ENCODE peak calls at places on chromosomes 16 and 17, in four cellular contexts. R is cardiac muscle cell, Y is natural killer cell, K is brain microvascular endothelial cell. N is an unnamed sample.
A peak's percentile ranks its signal among the peaks of the same experiment; 100 is the strongest.

GRCh38 chr17:65409381-65409780 is 152.1 kb downstream of the AXIN2 start:
- DNase-seq in R (no peak), Y (no peak), K (no peak), N (no peak)

GRCh38 chr17:2996208-2996855 is 67.1 kb downstream of the OR1D5 start:
- DNase-seq in R (peak; percentile 33), Y (peak; percentile 14), K (no peak), N (no peak)

GRCh38 chr17:29369831-29370735 is 20.1 kb upstream of the TAOK1 start:
- DNase-seq in R (peak; percentile 87), Y (peak; percentile 17), K (peak; percentile 82), N (peak; percentile 63)

GRCh38 chr16:31110106-31111034 is 2.2 kb downstream of the BCKDK start:
- DNase-seq in R (no peak), Y (no peak), K (no peak), N (no peak)

GRCh38 chr17:45292696-45293412 is 24.0 kb downstream of the MAP3K14 start:
- DNase-seq in R (no peak), Y (no peak), K (no peak), N (no peak)

GRCh38 chr17:48047113-48047740 is 932 bp upstream of the NFE2L1 start:
- DNase-seq in R (no peak), Y (no peak), K (no peak), N (no peak)

GRCh38 chr16:9966569-9967157 is 215.6 kb downstream of the GRIN2A start:
- DNase-seq in R (no peak), Y (no peak), K (peak; percentile 34), N (no peak)

GRCh38 chr16:87538594-87538993 is 45.8 kb upstream of the ZCCHC14 start:
- DNase-seq in R (peak; percentile 26), Y (no peak), K (peak; percentile 57), N (no peak)

GRCh38 chr16:50974438-50975036 is 176.5 kb downstream of the SALL1 start:
- DNase-seq in R (no peak), Y (no peak), K (no peak), N (no peak)

GRCh38 chr17:45086346-45086745 is 25.2 kb downstream of the NMT1 start:
- DNase-seq in R (no peak), Y (no peak), K (no peak), N (no peak)

GRCh38 chr16:83533193-83533592 is 274.6 kb upstream of the HSBP1 start:
- DNase-seq in R (no peak), Y (no peak), K (peak; percentile 45), N (no peak)

GRCh38 chr17:1000597-1001490 is 3.9 kb downstream of the TIMM22 start:
- DNase-seq in R (peak; percentile 82), Y (no peak), K (peak; percentile 49), N (no peak)

DNA sequence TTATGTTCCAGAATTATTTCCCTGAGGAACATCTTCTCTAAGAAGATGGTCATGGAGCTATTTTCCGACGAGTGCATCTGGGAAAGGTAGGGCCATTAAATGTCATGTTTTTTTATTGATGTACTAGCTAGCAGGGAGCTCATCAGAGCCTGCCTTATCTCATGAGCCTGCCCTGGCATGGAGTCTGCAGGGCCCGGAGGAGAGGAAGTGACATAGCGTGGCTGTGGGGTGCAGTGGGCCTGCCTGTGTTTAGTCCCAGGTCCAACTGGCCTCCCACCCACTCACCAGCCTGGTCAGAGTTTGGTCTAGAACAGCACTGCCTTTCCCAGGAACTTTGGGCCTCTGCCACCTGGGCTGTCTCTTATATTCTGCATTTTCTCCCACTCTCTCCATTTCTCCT is 389.8 kb downstream of the SNX29 start:
- DNase-seq in R (no peak), Y (no peak), K (no peak), N (no peak)
- TF ChIP-seq CTCF in R (no peak), Y (no peak), K (no peak), N (no peak)

DNA sequence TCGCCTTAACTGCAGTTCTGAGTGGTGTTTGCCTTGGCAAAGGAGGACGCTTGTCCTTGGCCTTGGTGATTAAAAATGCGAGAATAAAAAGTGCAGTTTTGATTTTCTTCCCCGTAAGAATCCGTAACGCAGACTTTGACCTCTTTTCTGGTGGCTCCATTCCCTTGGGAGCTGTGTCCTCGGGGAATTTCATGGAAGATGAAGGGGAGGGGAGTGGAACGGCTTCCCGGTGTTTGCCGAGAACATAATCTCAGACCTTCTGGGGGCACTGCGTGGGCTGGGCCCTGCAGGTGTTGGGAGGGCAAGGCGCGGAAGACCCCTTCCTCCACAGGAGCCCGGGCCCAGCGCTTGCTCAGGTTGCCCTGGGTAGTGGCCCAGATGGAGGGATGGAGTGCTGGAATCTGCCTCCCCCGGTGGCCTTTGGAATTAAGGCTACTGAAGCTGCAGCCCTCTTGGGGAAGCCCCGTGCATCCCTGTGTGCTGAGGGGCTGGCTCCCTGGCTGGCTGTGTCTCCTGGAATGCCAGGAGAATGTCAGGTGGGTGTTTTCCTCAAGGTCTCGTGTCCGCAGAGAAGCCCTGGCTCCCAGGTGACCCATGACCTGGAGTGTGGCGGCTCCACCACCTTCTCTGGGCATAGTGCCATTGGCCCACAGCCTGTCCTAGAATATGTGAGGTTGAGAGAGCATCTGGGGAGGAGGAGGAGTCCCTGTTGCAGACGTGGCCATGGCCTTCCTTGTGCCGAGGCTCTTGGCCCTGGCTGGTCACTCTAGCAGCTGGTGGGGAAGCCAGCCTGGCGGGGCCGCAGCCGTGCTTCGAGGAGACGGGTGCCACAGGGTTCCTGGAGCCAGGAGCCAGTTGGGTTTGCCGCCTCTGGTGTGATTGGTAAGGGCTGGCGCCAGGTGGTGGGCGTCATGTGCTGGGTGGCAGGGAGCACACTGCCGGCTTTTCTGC is 3.1 kb downstream of the BAIAP2 start:
- DNase-seq in R (no peak), Y (no peak), K (no peak), N (no peak)
- TF ChIP-seq CTCF in R (no peak), Y (no peak), K (peak; percentile 3), N (no peak)

DNA sequence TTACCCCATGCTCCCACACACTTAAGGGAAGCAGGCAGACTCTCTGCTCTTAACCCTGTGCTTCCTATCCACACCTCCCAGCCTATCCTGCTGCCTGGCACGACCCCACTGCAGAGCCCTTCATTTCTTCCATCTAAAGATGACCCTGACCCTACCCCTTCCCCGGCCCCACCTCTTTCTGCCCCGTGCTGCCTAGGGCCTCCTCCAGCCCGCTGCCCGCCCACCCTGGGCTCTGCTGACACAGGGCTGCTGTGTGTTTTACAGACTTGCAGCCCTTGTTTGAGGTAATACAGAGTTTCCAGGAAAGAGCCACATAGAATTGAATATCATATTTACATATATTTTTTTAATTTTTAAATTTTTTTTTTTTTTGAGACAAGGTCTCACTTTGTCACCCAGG is 42.0 kb downstream of the MEOX1 start:
- DNase-seq in R (no peak), Y (no peak), K (no peak), N (no peak)
- TF ChIP-seq CTCF in R (no peak), Y (no peak), K (no peak), N (no peak)

DNA sequence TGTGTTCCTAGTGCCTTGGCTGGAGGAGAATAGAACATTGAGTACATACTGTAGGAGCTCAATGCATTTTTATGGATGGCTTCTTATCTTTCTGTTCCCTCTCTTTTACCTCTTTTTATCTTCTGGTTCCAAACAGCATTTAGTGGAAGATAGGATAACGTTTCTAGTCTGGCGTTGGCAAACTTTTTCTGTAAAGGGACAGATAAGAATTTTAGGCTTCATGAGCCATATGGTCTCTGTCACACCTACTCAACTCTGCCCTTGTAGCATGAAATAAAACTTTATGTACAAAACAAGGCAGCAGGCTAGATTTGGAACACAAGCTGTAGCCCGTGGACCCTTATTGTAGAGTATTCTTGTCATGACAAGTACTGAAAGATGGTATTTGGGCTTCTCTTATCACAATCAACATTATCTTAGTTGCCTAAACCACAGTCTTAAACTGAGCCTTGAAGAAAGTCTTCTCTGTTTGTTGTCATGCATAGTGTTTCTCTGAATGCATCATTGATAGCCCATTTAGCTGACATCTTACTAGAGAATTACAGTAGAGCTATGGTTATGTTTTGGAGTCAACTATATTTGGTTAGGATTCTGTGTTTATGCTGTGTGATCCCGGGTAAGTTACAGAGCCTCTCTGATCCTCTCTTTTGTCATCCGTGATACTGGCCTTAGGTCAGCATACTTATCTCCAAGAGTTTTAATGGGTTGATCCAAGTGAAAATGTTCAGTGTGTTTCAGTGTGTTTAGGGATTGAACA is 80.2 kb downstream of the HS3ST4 start:
- DNase-seq in R (no peak), Y (no peak), K (no peak), N (no peak)
- TF ChIP-seq CTCF in R (no peak), Y (no peak), K (no peak), N (no peak)

GRCh38 chr17:81429813-81430510 is 34.7 kb downstream of the BAHCC1 start:
- DNase-seq in R (peak; percentile 70), Y (no peak), K (no peak), N (peak; percentile 28)
- TF ChIP-seq CTCF in R (no peak), Y (no peak), K (peak; percentile 38), N (no peak)

DNA sequence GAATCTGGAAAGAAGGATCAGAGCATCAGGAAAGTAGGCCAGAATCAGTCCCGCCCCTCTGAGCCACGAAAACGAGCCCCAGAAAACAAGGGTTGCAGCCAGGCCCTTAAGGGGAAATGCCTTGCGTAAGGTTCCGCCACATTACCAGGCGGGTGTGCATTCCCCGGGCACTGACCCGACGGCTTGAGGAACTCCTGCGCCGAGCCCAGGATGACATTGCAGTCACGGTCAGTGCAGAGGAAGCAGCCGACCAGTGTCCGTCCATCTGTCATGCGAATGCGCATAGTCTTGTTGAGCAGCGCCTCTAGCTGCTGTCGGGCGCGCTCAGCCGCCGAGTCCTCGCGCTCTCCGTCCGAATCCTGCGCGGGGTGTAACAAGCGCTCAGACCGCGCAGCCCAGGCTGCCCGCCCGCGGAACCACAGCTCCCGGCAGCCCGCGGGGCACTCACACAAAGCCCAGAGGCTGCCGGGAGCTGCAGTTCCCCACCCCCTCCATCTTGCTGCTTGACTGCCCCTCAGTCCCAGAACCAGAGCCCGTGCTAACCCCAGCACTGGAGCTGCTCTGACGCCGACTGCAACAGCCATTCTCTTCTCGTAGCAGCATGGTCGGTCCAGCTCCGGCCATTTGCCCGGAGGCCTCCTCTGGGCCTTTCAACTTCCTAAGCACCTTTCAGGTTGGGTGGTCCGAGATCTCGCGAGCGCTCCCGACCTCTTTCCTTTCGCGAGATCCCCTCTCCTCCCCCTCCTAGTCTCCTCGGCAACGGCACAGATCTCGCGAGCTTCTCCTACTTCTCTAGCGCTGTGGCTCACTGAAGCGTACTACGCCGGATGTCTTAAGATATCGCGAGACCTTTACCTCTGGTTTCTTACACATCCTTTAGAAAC is at the start of gene NAA38:
- DNase-seq in R (peak; percentile 99), Y (peak; percentile 89), K (peak; percentile 99), N (peak; percentile 95)
- TF ChIP-seq CTCF in R (peak; percentile 37), Y (no peak), K (peak; percentile 64), N (no peak)

GRCh38 chr17:82300707-82301270 is 16.6 kb downstream of the CD7 start:
- DNase-seq in R (peak; percentile 76), Y (peak; percentile 67), K (no peak), N (peak; percentile 71)
- TF ChIP-seq CTCF in R (peak; percentile 81), Y (peak; percentile 72), K (peak; percentile 89), N (peak; percentile 80)

GRCh38 chr17:63491976-63492575 is 15.2 kb downstream of the ACE start:
- DNase-seq in R (no peak), Y (no peak), K (no peak), N (no peak)

GRCh38 chr17:63493411-63493810 is 16.6 kb downstream of the ACE start:
- DNase-seq in R (no peak), Y (no peak), K (no peak), N (no peak)

GRCh38 chr17:63491413-63491812 is 14.6 kb downstream of the ACE start:
- DNase-seq in R (no peak), Y (no peak), K (no peak), N (no peak)

GRCh38 chr17:63494300-63494928 is 17.6 kb downstream of the ACE start:
- DNase-seq in R (no peak), Y (no peak), K (no peak), N (no peak)

GRCh38 chr17:63492940-63493339 is 16.1 kb downstream of the ACE start:
- DNase-seq in R (no peak), Y (no peak), K (no peak), N (no peak)
- TF ChIP-seq CTCF in R (no peak), Y (no peak), K (no peak), N (no peak)

N was measured in B cell.